ENCODE peak calls at places on chromosomes 12 and 14, in five cellular contexts. L, H, T, V and W are unnamed samples.

GRCh38 chr12:77615331-77615730 is 215.4 kb upstream of the NAV3 start:
- DNase-seq in T (no peak), V (no peak), L (no peak), H (no peak), W (peak)

GRCh38 chr12:41345071-41345470 is 157.0 kb downstream of the PDZRN4 start:
- DNase-seq in L (no peak), H (no peak), V (no peak), T (no peak), W (no peak)

GRCh38 chr14:104075530-104076151 is 9.9 kb upstream of the ASPG start:
- DNase-seq in L (peak), H (no peak), T (no peak), V (no peak), W (no peak)

GRCh38 chr14:68279777-68280233 is 460.2 kb downstream of the RAD51B start:
- DNase-seq in V (no peak), H (no peak), L (no peak), T (no peak), W (no peak)

GRCh38 chr12:131832393-131833231 is 4.4 kb downstream of the MMP17 start:
- DNase-seq in L (no peak), V (no peak), T (no peak), H (no peak), W (no peak)

GRCh38 chr12:130792926-130793849 is 45.9 kb downstream of the STX2 start:
- DNase-seq in L (no peak), V (no peak), T (no peak), H (no peak), W (no peak)

GRCh38 chr12:89669197-89669596 is 39.4 kb downstream of the ATP2B1 start:
- DNase-seq in T (no peak), L (no peak), V (no peak), H (no peak), W (no peak)

GRCh38 chr12:510071-510825 is 50.5 kb downstream of the B4GALNT3 start:
- DNase-seq in T (no peak), L (peak), V (no peak), H (no peak), W (no peak)